ENCODE peak calls at places on chromosome 12, in nine cellular contexts. One of them, this sample, is unnamed.

GRCh38 chr12:46269429-46270241 is 792 bp upstream of the SLC38A1 start:
- DNase-seq in T-helper 1 cell: peak; percentile 73
- DNase-seq in omental fat pad: no peak
- DNase-seq in upper lobe of right lung: no peak
- DNase-seq in activated T-helper 1 cell treated with anti-CD3 and anti-CD28 coated beads, Interleukin-2, amount 50 U/mL, for 16 hours: peak; percentile 53
- DNase-seq in naive thymus-derived CD8-positive, alpha-beta T cell: peak; percentile 43
- DNase-seq in GM10248: peak; percentile 63
- DNase-seq in hepatic stellate cell: no peak
- DNase-seq in NAMALWA: peak; percentile 86
- DNase-seq in this sample: peak; percentile 47

GRCh38 chr12:104387190-104387589 is 69.6 kb upstream of the CHST11 start:
- DNase-seq in naive thymus-derived CD8-positive, alpha-beta T cell: no peak
- DNase-seq in NAMALWA: no peak
- DNase-seq in GM10248: no peak
- DNase-seq in hepatic stellate cell: no peak
- DNase-seq in upper lobe of right lung: no peak
- DNase-seq in omental fat pad: no peak
- DNase-seq in T-helper 1 cell: no peak
- DNase-seq in activated T-helper 1 cell treated with anti-CD3 and anti-CD28 coated beads, Interleukin-2, amount 50 U/mL, for 16 hours: no peak
- DNase-seq in this sample: no peak

GRCh38 chr12:117744418-117744817 is 224.4 kb downstream of the KSR2 start:
- DNase-seq in upper lobe of right lung: no peak
- DNase-seq in GM10248: no peak
- DNase-seq in T-helper 1 cell: no peak
- DNase-seq in hepatic stellate cell: no peak
- DNase-seq in omental fat pad: no peak
- DNase-seq in NAMALWA: no peak
- DNase-seq in naive thymus-derived CD8-positive, alpha-beta T cell: no peak
- DNase-seq in activated T-helper 1 cell treated with anti-CD3 and anti-CD28 coated beads, Interleukin-2, amount 50 U/mL, for 16 hours: no peak
- DNase-seq in this sample: no peak

GRCh38 chr12:57135939-57136338 is 7.7 kb downstream of the LRP1 start:
- DNase-seq in NAMALWA: no peak
- DNase-seq in hepatic stellate cell: no peak
- DNase-seq in activated T-helper 1 cell treated with anti-CD3 and anti-CD28 coated beads, Interleukin-2, amount 50 U/mL, for 16 hours: no peak
- DNase-seq in upper lobe of right lung: no peak
- DNase-seq in T-helper 1 cell: no peak
- DNase-seq in omental fat pad: no peak
- DNase-seq in naive thymus-derived CD8-positive, alpha-beta T cell: no peak
- DNase-seq in GM10248: no peak
- DNase-seq in this sample: no peak

GRCh38 chr12:92462049-92462448 is 240.7 kb upstream of the PLEKHG7 start:
- DNase-seq in hepatic stellate cell: no peak
- DNase-seq in NAMALWA: peak; percentile 89
- DNase-seq in activated T-helper 1 cell treated with anti-CD3 and anti-CD28 coated beads, Interleukin-2, amount 50 U/mL, for 16 hours: no peak
- DNase-seq in T-helper 1 cell: peak; percentile 56
- DNase-seq in omental fat pad: no peak
- DNase-seq in GM10248: no peak
- DNase-seq in naive thymus-derived CD8-positive, alpha-beta T cell: no peak
- DNase-seq in upper lobe of right lung: no peak
- DNase-seq in this sample: no peak

GRCh38 chr12:76010732-76011458 is 20.7 kb downstream of the PHLDA1 start:
- DNase-seq in naive thymus-derived CD8-positive, alpha-beta T cell: no peak
- DNase-seq in T-helper 1 cell: no peak
- DNase-seq in GM10248: no peak
- DNase-seq in hepatic stellate cell: peak; percentile 36
- DNase-seq in omental fat pad: no peak
- DNase-seq in upper lobe of right lung: no peak
- DNase-seq in NAMALWA: no peak
- DNase-seq in activated T-helper 1 cell treated with anti-CD3 and anti-CD28 coated beads, Interleukin-2, amount 50 U/mL, for 16 hours: no peak
- DNase-seq in this sample: no peak

GRCh38 chr12:124542021-124542941 is 25.1 kb downstream of the NCOR2 start:
- DNase-seq in NAMALWA: no peak
- DNase-seq in T-helper 1 cell: no peak
- DNase-seq in upper lobe of right lung: no peak
- DNase-seq in hepatic stellate cell: no peak
- DNase-seq in activated T-helper 1 cell treated with anti-CD3 and anti-CD28 coated beads, Interleukin-2, amount 50 U/mL, for 16 hours: no peak
- DNase-seq in GM10248: no peak
- DNase-seq in naive thymus-derived CD8-positive, alpha-beta T cell: no peak
- DNase-seq in omental fat pad: no peak
- DNase-seq in this sample: no peak

GRCh38 chr12:28933864-28934527 is 215.1 kb upstream of the FAR2 start:
- DNase-seq in NAMALWA: no peak
- DNase-seq in omental fat pad: no peak
- DNase-seq in naive thymus-derived CD8-positive, alpha-beta T cell: no peak
- DNase-seq in T-helper 1 cell: no peak
- DNase-seq in GM10248: no peak
- DNase-seq in upper lobe of right lung: no peak
- DNase-seq in activated T-helper 1 cell treated with anti-CD3 and anti-CD28 coated beads, Interleukin-2, amount 50 U/mL, for 16 hours: no peak
- DNase-seq in hepatic stellate cell: no peak
- DNase-seq in this sample: no peak

This sample was measured in activated T-cell treated with anti-CD3 and anti-CD28 coated beads for 1 hour.